ENCODE peak calls at places on chromosomes 13 and 19, in six cellular contexts. Y is AG09309, S is thyroid gland, J is prostate gland, W is brain microvascular endothelial cell, D is cardiac muscle cell. P is an unnamed sample.

GRCh38 chr19:4606921-4607678 is 32.2 kb upstream of the TNFAIP8L1 start:
- DNase-seq in D (peak), W (no peak), S (peak), Y (no peak), J (no peak), P (no peak)

GRCh38 chr19:31674503-31675186 is 325.4 kb upstream of the TSHZ3 start:
- DNase-seq in W (peak), Y (no peak), D (peak), J (peak), S (no peak), P (no peak)

GRCh38 chr13:25046274-25046984 is 49.5 kb upstream of the PABPC3 start:
- DNase-seq in D (no peak), W (no peak), J (no peak), S (no peak), Y (no peak), P (no peak)

GRCh38 chr19:58562126-58563033 is 4.0 kb upstream of the UBE2M start:
- DNase-seq in W (no peak), J (no peak), S (peak), Y (no peak), D (peak), P (no peak)

GRCh38 chr13:26037302-26037701 is 14.5 kb downstream of the SHISA2 start:
- DNase-seq in Y (no peak), W (no peak), S (peak), D (peak), J (no peak), P (no peak)

GRCh38 chr13:85806553-85807175 is 7.4 kb upstream of the SLITRK6 start:
- DNase-seq in Y (no peak), J (no peak), W (no peak), D (peak), S (no peak), P (no peak)

GRCh38 chr13:106567421-106568224 is at the start of gene ARGLU1:
- DNase-seq in S (peak), Y (no peak), D (peak), W (peak), J (peak), P (peak)

GRCh38 chr13:50801087-50801931 is 42.2 kb downstream of the DLEU7 start:
- DNase-seq in Y (peak), S (peak), W (peak), J (peak), D (peak), P (peak)

GRCh38 chr19:3823345-3823704 is 37.1 kb upstream of the MATK start:
- DNase-seq in S (no peak), Y (no peak), D (no peak), J (no peak), W (no peak), P (no peak)

GRCh38 chr13:60837806-60838205 is 440.8 kb downstream of the TDRD3 start:
- DNase-seq in W (no peak), Y (no peak), D (no peak), J (no peak), S (no peak), P (peak)

GRCh38 chr13:44414771-44415170 is 41.1 kb downstream of the SERP2 start:
- DNase-seq in D (no peak), Y (no peak), J (no peak), S (no peak), W (no peak), P (no peak)

GRCh38 chr13:65342938-65343337 is 1887.2 kb downstream of the PCDH9 start:
- DNase-seq in J (no peak), Y (no peak), S (no peak), D (peak), W (no peak), P (no peak)

GRCh38 chr19:34731019-34731829 is 2.8 kb upstream of the ZNF181 start:
- DNase-seq in S (no peak), W (no peak), J (no peak), Y (no peak), D (no peak), P (no peak)

GRCh38 chr19:29098863-29099481 is 114.0 kb downstream of the UQCRFS1 start:
- DNase-seq in J (no peak), Y (peak), S (peak), W (peak), D (peak), P (no peak)

GRCh38 chr13:92591117-92591516 is 635.5 kb upstream of the GPC6 start:
- DNase-seq in W (no peak), S (no peak), J (no peak), Y (no peak), D (no peak), P (no peak)

GRCh38 chr19:10516671-10517286 is 468 bp downstream of the S1PR5 start:
- DNase-seq in W (peak), J (no peak), Y (no peak), S (no peak), D (no peak), P (no peak)

GRCh38 chr19:52935434-52935833 is 12.2 kb upstream of the ZNF888 start:
- DNase-seq in J (no peak), D (peak), S (no peak), Y (peak), W (peak), P (no peak)

GRCh38 chr19:30884146-30884812 is 465.0 kb downstream of the TSHZ3 start:
- DNase-seq in W (no peak), D (no peak), J (no peak), S (no peak), Y (no peak), P (no peak)

GRCh38 chr13:51978836-51979556 is 32.3 kb downstream of the ATP7B start:
- DNase-seq in W (no peak), D (peak), Y (no peak), J (no peak), S (no peak), P (no peak)

GRCh38 chr19:14916848-14917247 is 24.4 kb upstream of the OR7C2 start:
- DNase-seq in Y (no peak), J (no peak), S (no peak), D (no peak), W (no peak), P (no peak)

GRCh38 chr13:50126378-50127016 is 111.3 kb downstream of the KCNRG start:
- DNase-seq in D (peak), Y (no peak), W (no peak), S (no peak), J (no peak), P (no peak)

GRCh38 chr19:47229674-47230121 is 1.3 kb downstream of the BBC3 start:
- DNase-seq in W (no peak), Y (no peak), D (no peak), S (peak), J (no peak), P (no peak)

GRCh38 chr13:20499986-20500385 is 25.7 kb downstream of the CRYL1 start:
- DNase-seq in D (no peak), Y (no peak), S (no peak), W (no peak), J (no peak), P (no peak)

GRCh38 chr13:26600345-26600761 is 42.9 kb downstream of the WASF3 start:
- DNase-seq in D (peak), W (no peak), S (no peak), J (no peak), Y (no peak), P (no peak)

GRCh38 chr13:112056739-112057433 is 10.1 kb upstream of the SOX1 start:
- DNase-seq in J (no peak), Y (no peak), D (no peak), S (no peak), W (no peak), P (no peak)

DNA sequence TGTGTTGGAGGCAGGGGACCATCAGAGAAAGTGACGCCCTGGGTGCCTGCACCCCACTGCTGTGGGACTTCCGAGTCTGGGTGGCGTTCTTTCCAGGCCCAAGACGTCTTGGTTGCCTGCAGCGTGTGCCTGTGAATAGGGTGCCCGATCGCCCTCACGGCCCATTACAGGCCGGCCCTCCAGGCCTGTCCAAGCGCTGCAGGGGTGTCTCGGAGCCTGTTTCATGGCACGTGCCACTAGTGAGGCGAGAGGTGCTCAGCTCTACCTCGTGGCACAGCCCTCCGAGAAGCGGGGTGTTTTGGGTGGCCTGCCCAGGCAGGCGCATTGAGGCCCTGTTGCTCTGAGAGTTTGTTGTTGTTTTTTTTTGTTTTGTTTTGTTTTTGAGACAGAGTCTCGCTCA is 30.1 kb downstream of the DOT1L start:
- DNase-seq in J (no peak), Y (no peak), W (no peak), S (no peak), D (no peak), P (no peak)
- H3K4me3 ChIP-seq in J (no peak), Y (no peak), W (no peak), S (no peak), D (no peak), P (no peak)

GRCh38 chr19:36973021-36973843 is 57.1 kb downstream of the ZNF568 start:
- DNase-seq in Y (peak), W (peak), S (peak), J (peak), D (peak), P (peak)
- TF ChIP-seq CTCF in Y (peak), W (peak), S (peak), J (peak), D (peak), P (peak)

GRCh38 chr19:2288010-2288742 is 6.2 kb upstream of the PEAK3 start:
- DNase-seq in J (no peak), S (no peak), Y (no peak), D (no peak), W (no peak), P (no peak)

GRCh38 chr19:2289714-2290435 is 7.9 kb upstream of the PEAK3 start:
- DNase-seq in J (no peak), W (no peak), D (no peak), S (no peak), Y (no peak), P (no peak)

GRCh38 chr19:2290441-2291184 is 8.6 kb upstream of the PEAK3 start:
- DNase-seq in S (no peak), D (no peak), J (no peak), Y (no peak), W (no peak), P (no peak)

GRCh38 chr19:2287585-2287984 is 5.6 kb upstream of the PEAK3 start:
- DNase-seq in D (no peak), Y (no peak), W (no peak), J (no peak), S (no peak), P (no peak)

GRCh38 chr19:2288743-2289713 is 7.1 kb upstream of the PEAK3 start:
- DNase-seq in S (no peak), Y (no peak), D (no peak), J (no peak), W (no peak), P (no peak)
- H3K4me3 ChIP-seq in S (no peak), Y (no peak), D (no peak), J (no peak), W (no peak), P (no peak)

GRCh38 chr19:54462713-54463530 is 656 bp downstream of the LENG9 start:
- DNase-seq in W (peak), S (peak), J (peak), Y (no peak), D (peak), P (no peak)
- TF ChIP-seq CTCF in W (peak), S (no peak), J (no peak), Y (peak), D (peak), P (peak)

GRCh38 chr13:29716493-29716892 is 121.0 kb upstream of the SLC7A1 start:
- DNase-seq in Y (no peak), W (no peak), D (no peak), S (no peak), J (no peak), P (no peak)

GRCh38 chr13:29721766-29722165 is 126.3 kb upstream of the SLC7A1 start:
- DNase-seq in W (no peak), J (no peak), S (no peak), D (no peak), Y (no peak), P (no peak)

GRCh38 chr13:29718694-29719093 is 123.2 kb upstream of the SLC7A1 start:
- DNase-seq in D (no peak), W (no peak), J (no peak), S (no peak), Y (no peak), P (no peak)

GRCh38 chr13:29722415-29722814 is 126.9 kb upstream of the SLC7A1 start:
- DNase-seq in W (no peak), J (no peak), D (no peak), Y (no peak), S (no peak), P (no peak)
- H3K4me3 ChIP-seq in W (no peak), J (no peak), D (no peak), Y (no peak), S (no peak), P (no peak)

DNA sequence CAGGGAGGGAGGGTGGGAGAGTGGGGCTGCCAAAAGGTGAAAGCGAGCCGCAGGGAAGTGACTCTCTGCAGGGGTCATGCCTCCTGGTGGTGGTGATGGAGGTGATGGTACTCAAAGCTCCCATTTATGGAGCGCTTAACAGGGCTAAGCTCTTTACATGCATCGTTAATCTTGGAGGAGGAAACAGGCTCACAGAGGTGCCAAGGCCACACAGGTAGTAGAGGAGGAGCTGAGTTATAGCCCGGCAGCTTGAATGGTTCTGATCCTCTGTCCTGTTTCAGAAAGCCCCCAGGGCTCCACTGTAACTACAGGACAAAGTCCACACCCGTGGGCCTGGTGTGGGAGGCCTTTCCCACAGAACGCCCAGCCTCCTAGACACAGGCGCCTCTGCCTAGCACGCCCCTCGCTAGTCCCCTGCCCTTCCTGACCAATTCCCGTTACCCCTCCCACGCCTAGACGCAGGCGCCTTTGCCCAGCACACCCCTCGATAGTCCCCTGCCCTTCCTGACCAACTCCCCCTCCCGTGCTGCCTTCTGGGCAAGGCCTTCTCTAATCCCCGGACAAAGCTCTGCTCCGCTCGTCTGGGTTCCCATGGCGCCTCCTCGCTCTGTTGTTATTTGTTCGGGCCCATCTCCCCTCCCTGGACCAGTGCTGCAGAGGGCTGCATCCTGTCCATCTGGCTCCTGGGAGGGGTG is 10.8 kb downstream of the PPP1R37 start:
- DNase-seq in J (no peak), D (no peak), W (no peak), Y (no peak), S (peak), P (peak)
- TF ChIP-seq CTCF in J (no peak), D (no peak), W (peak), Y (no peak), S (no peak), P (peak)

GRCh38 chr19:42494321-42494720 is 34.0 kb downstream of the CEACAM1 start:
- DNase-seq in D (no peak), S (no peak), Y (no peak), W (no peak), J (no peak), P (no peak)
- H3K4me3 ChIP-seq in D (no peak), S (no peak), Y (no peak), W (no peak), J (no peak), P (no peak)

GRCh38 chr19:42179501-42179817 is 38.0 kb downstream of the DEDD2 start:
- DNase-seq in Y (no peak), W (no peak), D (no peak), S (no peak), J (no peak), P (no peak)

GRCh38 chr19:42184401-42184861 is 33.0 kb downstream of the DEDD2 start:
- DNase-seq in W (peak), J (peak), Y (peak), S (peak), D (peak), P (no peak)

GRCh38 chr19:42188665-42189064 is 28.8 kb downstream of the DEDD2 start:
- DNase-seq in Y (no peak), S (no peak), J (no peak), D (no peak), W (no peak), P (no peak)

GRCh38 chr19:42189133-42189532 is 28.3 kb downstream of the DEDD2 start:
- DNase-seq in W (no peak), D (no peak), J (no peak), Y (no peak), S (no peak), P (no peak)

DNA sequence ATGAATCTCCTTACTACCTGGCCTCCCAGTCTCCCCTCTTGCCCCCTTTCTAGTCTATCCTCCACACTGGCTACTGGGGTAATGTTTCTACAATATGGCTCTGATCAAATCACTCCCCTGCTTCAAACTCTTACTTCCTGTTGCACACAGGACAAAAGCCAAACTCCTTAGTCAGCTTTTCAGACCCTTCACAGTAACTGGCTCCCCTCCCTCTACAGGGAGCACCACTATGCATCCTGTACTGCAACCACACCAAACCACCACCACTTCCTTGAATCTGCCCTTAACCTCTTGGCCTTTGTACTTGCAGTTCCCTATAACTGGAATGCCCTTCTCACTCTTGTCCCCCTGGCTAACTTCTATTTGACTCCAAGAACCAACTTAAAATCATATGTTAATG is 32.2 kb downstream of the DEDD2 start:
- DNase-seq in S (no peak), Y (no peak), J (no peak), W (no peak), D (peak), P (no peak)
- TF ChIP-seq CTCF in S (no peak), Y (no peak), J (no peak), W (no peak), D (no peak), P (no peak)

P was measured in retinal pigment epithelial cell.